ENCODE peak calls at places on chromosome 1, in ten cellular contexts. G is coronary artery; Q is MM.1S; A is mammary epithelial cell; L is CD8-positive, alpha-beta T cell; X is foreskin keratinocyte; Z is brain microvascular endothelial cell; F is GM13976; J is HFF-Myc; V is K562. D is an unnamed sample.

GRCh38 chr1:32828341-32828740 is 10.9 kb downstream of the S100PBP start:
- DNase-seq in A (no peak), Z (no peak), J (no peak), F (no peak), Q (no peak), V (no peak), G (no peak), X (no peak), L (no peak), D (no peak)

GRCh38 chr1:935751-936231 is 12.1 kb downstream of the SAMD11 start:
- DNase-seq in A (no peak), G (no peak), V (peak), L (no peak), J (no peak), Z (no peak), Q (no peak), F (no peak), X (no peak), D (no peak)

GRCh38 chr1:190474587-190475305 is 2.9 kb downstream of the BRINP3 start:
- DNase-seq in X (no peak), A (no peak), Z (no peak), G (no peak), J (no peak), L (no peak), F (no peak), Q (no peak), V (no peak), D (no peak)

GRCh38 chr1:61098906-61099437 is 16.6 kb downstream of the NFIA start:
- DNase-seq in Q (no peak), L (no peak), X (no peak), A (no peak), Z (no peak), G (no peak), V (no peak), J (no peak), F (no peak), D (no peak)

GRCh38 chr1:43005460-43006351 is 47.0 kb upstream of the SLC2A1 start:
- DNase-seq in F (no peak), G (no peak), A (no peak), V (peak), X (no peak), Q (no peak), L (no peak), Z (no peak), J (no peak), D (no peak)

GRCh38 chr1:7256526-7256925 is 471.3 kb downstream of the CAMTA1 start:
- DNase-seq in J (no peak), G (no peak), X (no peak), Z (no peak), A (no peak), F (no peak), L (no peak), Q (no peak), V (no peak), D (no peak)

GRCh38 chr1:182246783-182247182 is 144.8 kb downstream of the GLUL start:
- DNase-seq in A (peak), V (no peak), L (no peak), Z (no peak), G (no peak), X (peak), Q (no peak), J (no peak), F (no peak), D (no peak)

GRCh38 chr1:73832276-73832825 is 365.6 kb downstream of the LRRIQ3 start:
- DNase-seq in G (no peak), F (no peak), X (no peak), J (no peak), Z (no peak), L (no peak), A (no peak), Q (no peak), V (no peak), D (no peak)

GRCh38 chr1:31431351-31431750 is 18.3 kb downstream of the SERINC2 start:
- DNase-seq in Z (no peak), V (no peak), Q (no peak), J (no peak), G (no peak), A (no peak), F (no peak), L (no peak), X (no peak), D (no peak)

GRCh38 chr1:231584117-231584516 is 42.5 kb upstream of the DISC1 start:
- DNase-seq in J (no peak), Z (peak), L (no peak), X (peak), F (peak), Q (peak), A (peak), G (no peak), V (no peak), D (peak)

GRCh38 chr1:54229281-54229891 is 29.4 kb downstream of the MRPL37 start:
- DNase-seq in Z (no peak), A (peak), X (no peak), J (no peak), V (no peak), F (no peak), G (no peak), Q (no peak), L (no peak), D (no peak)

GRCh38 chr1:162951553-162952315 is 90.8 kb upstream of the CCDC190 start:
- DNase-seq in V (no peak), J (no peak), G (no peak), F (peak), L (no peak), A (peak), Q (peak), Z (no peak), X (no peak), D (no peak)

GRCh38 chr1:212288614-212289013 is 3.4 kb downstream of the PPP2R5A start:
- DNase-seq in A (peak), G (no peak), F (no peak), L (no peak), X (no peak), Z (no peak), J (no peak), Q (no peak), V (no peak), D (no peak)

GRCh38 chr1:178057863-178058576 is 35.9 kb upstream of the RASAL2 start:
- DNase-seq in A (no peak), V (no peak), X (no peak), F (no peak), Z (peak), Q (no peak), L (no peak), G (no peak), J (no peak), D (no peak)

GRCh38 chr1:169511339-169512028 is 25.7 kb upstream of the SLC19A2 start:
- DNase-seq in X (peak), J (no peak), L (no peak), A (peak), F (no peak), V (no peak), Z (peak), G (no peak), Q (no peak), D (no peak)

GRCh38 chr1:173099166-173099565 is 48.4 kb upstream of the TNFSF18 start:
- DNase-seq in L (no peak), A (no peak), Q (no peak), J (no peak), G (no peak), V (no peak), Z (no peak), X (no peak), F (no peak), D (no peak)

GRCh38 chr1:8004803-8005573 is 21.1 kb downstream of the ERRFI1 start:
- DNase-seq in X (peak), G (peak), Q (no peak), J (peak), V (peak), F (no peak), A (peak), L (no peak), Z (peak), D (no peak)

GRCh38 chr1:10734900-10735602 is 61.4 kb downstream of the CASZ1 start:
- DNase-seq in G (no peak), Q (no peak), V (peak), J (no peak), F (no peak), X (no peak), L (no peak), Z (no peak), A (no peak), D (no peak)

GRCh38 chr1:237774246-237774645 is 116.5 kb downstream of the ZP4 start:
- DNase-seq in F (no peak), Q (no peak), X (no peak), L (no peak), V (no peak), A (no peak), G (no peak), Z (no peak), J (no peak), D (no peak)

GRCh38 chr1:225762002-225762441 is 15.6 kb upstream of the SRP9 start:
- DNase-seq in G (no peak), Z (peak), L (no peak), Q (no peak), V (no peak), F (no peak), J (no peak), X (no peak), A (no peak), D (no peak)

GRCh38 chr1:174428739-174429138 is 19.0 kb upstream of the GPR52 start:
- DNase-seq in V (no peak), F (no peak), X (no peak), Z (no peak), L (no peak), Q (no peak), G (no peak), A (no peak), J (no peak), D (no peak)

GRCh38 chr1:243268284-243268653 is 12.4 kb downstream of the SDCCAG8 start:
- DNase-seq in A (peak), Z (peak), J (peak), Q (no peak), F (no peak), L (no peak), G (no peak), V (no peak), X (peak), D (no peak)

GRCh38 chr1:162674018-162674608 is 41.8 kb downstream of the DDR2 start:
- DNase-seq in G (no peak), J (no peak), X (no peak), L (no peak), Q (no peak), V (no peak), F (no peak), A (no peak), Z (no peak), D (no peak)

GRCh38 chr1:151085953-151086559 is 15.5 kb downstream of the GABPB2 start:
- DNase-seq in X (no peak), L (no peak), V (no peak), Z (no peak), Q (no peak), F (no peak), A (no peak), G (no peak), J (no peak), D (no peak)

GRCh38 chr1:2206813-2207488 is 12.4 kb upstream of the FAAP20 start:
- DNase-seq in G (peak), Z (no peak), F (no peak), Q (no peak), V (peak), A (no peak), L (no peak), J (no peak), X (no peak), D (no peak)

GRCh38 chr1:11858613-11858967 is at the start of gene NPPB:
- DNase-seq in L (no peak), A (no peak), V (no peak), G (no peak), Z (no peak), X (no peak), Q (no peak), F (no peak), J (no peak), D (no peak)

GRCh38 chr1:164823486-164824279 is 264.7 kb downstream of the PBX1 start:
- DNase-seq in J (peak), G (no peak), Q (no peak), A (no peak), Z (peak), F (no peak), X (no peak), V (no peak), L (no peak), D (no peak)

GRCh38 chr1:64476251-64476952 is 6.5 kb downstream of the CACHD1 start:
- DNase-seq in J (no peak), A (peak), X (peak), L (no peak), Z (peak), Q (no peak), V (no peak), G (no peak), F (no peak), D (no peak)

GRCh38 chr1:150065184-150065871 is 2.2 kb upstream of the VPS45 start:
- DNase-seq in A (peak), F (no peak), Q (no peak), V (no peak), L (no peak), Z (no peak), G (no peak), X (peak), J (no peak), D (no peak)

GRCh38 chr1:29754608-29755375 is 518.5 kb downstream of the PTPRU start:
- DNase-seq in V (no peak), G (peak), Z (no peak), J (no peak), L (peak), F (no peak), X (no peak), Q (no peak), A (no peak), D (no peak)

GRCh38 chr1:23619299-23620188 is 60.2 kb upstream of the ID3 start:
- DNase-seq in A (peak), G (no peak), L (peak), J (no peak), F (peak), X (peak), Q (peak), Z (no peak), V (peak), D (peak)

GRCh38 chr1:223641523-223642039 is 23.9 kb downstream of the CAPN8 start:
- DNase-seq in A (no peak), Z (no peak), G (no peak), J (no peak), X (no peak), V (no peak), Q (no peak), F (no peak), L (no peak), D (no peak)

GRCh38 chr1:118973032-118973431 is 15.1 kb downstream of the TBX15 start:
- DNase-seq in Z (no peak), Q (no peak), G (no peak), J (no peak), L (no peak), X (no peak), A (no peak), V (no peak), F (no peak), D (no peak)

GRCh38 chr1:53535846-53536245 is 76.6 kb downstream of the DMRTB1 start:
- DNase-seq in J (no peak), Q (no peak), F (no peak), G (no peak), Z (peak), V (no peak), A (no peak), X (no peak), L (no peak), D (no peak)

GRCh38 chr1:156767101-156767878 is at the start of gene PRCC:
- DNase-seq in F (peak), J (peak), A (peak), X (peak), V (peak), G (peak), L (peak), Z (peak), Q (peak), D (peak)
- TF ChIP-seq CTCF in F (no peak), J (no peak), A (no peak), X (no peak), V (no peak), G (no peak), L (no peak), Z (peak), Q (no peak), D (no peak)

DNA sequence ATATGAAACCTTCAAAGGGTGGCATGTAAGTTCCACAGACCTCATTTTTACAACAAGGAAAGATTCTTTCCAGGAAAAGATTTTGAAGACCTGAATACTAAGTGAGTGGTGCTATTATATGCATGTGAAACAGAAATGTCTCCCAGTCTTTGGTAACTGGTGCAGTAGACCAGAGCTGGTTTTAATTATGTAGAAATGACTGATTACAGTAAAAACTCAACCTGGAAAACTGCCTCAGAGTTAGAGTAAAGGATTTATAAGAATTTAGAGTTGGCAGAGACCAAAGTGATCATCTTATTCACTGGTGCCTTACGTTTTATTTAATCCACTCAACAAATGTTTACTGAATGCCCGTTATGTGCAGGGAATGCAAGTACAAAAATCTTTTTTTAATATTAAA is 30.2 kb upstream of the LRRC8D start:
- DNase-seq in X (no peak), J (no peak), Z (no peak), F (no peak), L (no peak), V (no peak), Q (no peak), G (no peak), A (no peak), D (no peak)
- TF ChIP-seq CTCF in X (no peak), J (no peak), Z (no peak), F (no peak), L (no peak), V (no peak), Q (no peak), G (no peak), A (no peak), D (no peak)

GRCh38 chr1:21952806-21953514 is 15.8 kb upstream of the HSPG2 start:
- DNase-seq in Z (no peak), Q (no peak), V (no peak), J (no peak), G (no peak), A (no peak), L (no peak), F (no peak), X (no peak), D (no peak)
- TF ChIP-seq CTCF in Z (peak), Q (no peak), V (no peak), J (no peak), G (no peak), A (no peak), L (no peak), F (no peak), X (peak), D (no peak)

GRCh38 chr1:108557311-108557710 is 2.6 kb upstream of the EEIG2 start:
- DNase-seq in A (no peak), L (no peak), J (no peak), V (no peak), Q (no peak), G (no peak), X (no peak), Z (no peak), F (no peak), D (no peak)

GRCh38 chr1:108561145-108561458 is 1.2 kb downstream of the EEIG2 start:
- DNase-seq in Q (no peak), Z (no peak), F (no peak), X (no peak), V (peak), A (no peak), G (no peak), L (no peak), J (no peak), D (peak)

GRCh38 chr1:108560143-108560429 is 186 bp downstream of the EEIG2 start:
- DNase-seq in V (no peak), Z (no peak), F (no peak), Q (no peak), G (no peak), X (no peak), L (no peak), A (no peak), J (no peak), D (no peak)

GRCh38 chr1:108560430-108561144 is 687 bp downstream of the EEIG2 start:
- DNase-seq in F (peak), J (no peak), X (no peak), G (peak), Z (peak), V (no peak), Q (peak), L (peak), A (peak), D (no peak)

GRCh38 chr1:108559215-108560142 is at the start of gene EEIG2:
- DNase-seq in Q (peak), A (peak), G (peak), J (peak), L (peak), V (peak), X (no peak), F (peak), Z (peak), D (peak)
- TF ChIP-seq CTCF in Q (peak), A (peak), G (peak), J (peak), L (peak), V (peak), X (peak), F (peak), Z (peak), D (peak)

DNA sequence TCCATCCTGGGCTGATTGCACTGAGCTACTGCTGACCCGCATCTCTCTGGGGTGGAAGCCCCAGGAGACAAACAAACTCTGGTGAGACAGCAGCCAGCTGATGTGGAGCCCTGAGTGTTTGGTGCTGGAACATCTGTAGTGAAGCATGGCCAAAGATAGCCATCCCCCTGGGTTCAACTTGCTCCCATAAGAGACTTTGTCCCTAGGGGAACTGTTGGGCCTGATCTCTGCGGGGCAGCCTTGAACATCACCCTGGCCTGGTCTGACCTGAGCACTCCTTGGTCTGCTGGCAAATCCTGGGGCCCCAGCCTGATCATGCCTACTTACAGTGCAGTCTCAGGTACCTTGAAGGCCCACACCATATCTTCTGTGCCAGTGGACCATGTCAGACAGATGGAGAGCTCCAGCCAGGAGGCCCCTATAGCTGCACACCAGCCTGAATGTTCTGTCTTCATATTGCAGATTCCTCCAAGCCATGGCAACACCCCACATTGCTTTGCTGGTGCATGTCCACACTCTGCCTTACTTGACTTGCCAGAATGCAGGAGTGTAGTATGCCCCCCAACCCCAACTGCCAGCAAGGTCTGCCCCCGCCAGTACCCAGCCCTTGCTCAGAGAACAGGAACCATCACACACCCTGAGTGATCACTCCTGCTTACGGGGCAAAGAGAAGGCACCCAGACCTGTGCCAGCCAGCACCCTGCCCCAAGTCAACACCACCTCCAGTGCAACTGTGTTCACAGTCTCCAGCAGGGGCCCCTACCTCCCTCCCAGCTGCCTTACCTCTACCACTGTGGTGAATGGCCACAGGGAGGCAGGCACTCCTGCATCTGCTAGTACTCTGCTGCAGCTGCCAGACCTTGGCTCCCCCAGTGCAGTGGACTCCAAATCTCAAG is 690.5 kb upstream of the NR5A2 start:
- DNase-seq in L (no peak), V (no peak), J (no peak), X (no peak), G (no peak), A (no peak), Q (no peak), F (no peak), Z (no peak), D (no peak)
- TF ChIP-seq CTCF in L (no peak), V (no peak), J (no peak), X (peak), G (no peak), A (no peak), Q (no peak), F (peak), Z (no peak), D (no peak)

GRCh38 chr1:63143482-63143881 is 178.9 kb upstream of the FOXD3 start:
- DNase-seq in F (no peak), J (no peak), V (no peak), Q (no peak), A (no peak), L (no peak), Z (no peak), X (no peak), G (no peak), D (no peak)

GRCh38 chr1:63152572-63152971 is 169.8 kb upstream of the FOXD3 start:
- DNase-seq in Q (no peak), L (no peak), A (no peak), G (no peak), V (no peak), X (no peak), F (no peak), J (no peak), Z (no peak), D (no peak)

GRCh38 chr1:63147783-63148182 is 174.6 kb upstream of the FOXD3 start:
- DNase-seq in V (no peak), X (no peak), J (no peak), F (no peak), A (no peak), Z (no peak), Q (no peak), L (no peak), G (no peak), D (no peak)

GRCh38 chr1:63148825-63149645 is 173.3 kb upstream of the FOXD3 start:
- DNase-seq in A (peak), L (no peak), V (peak), Z (peak), Q (peak), G (no peak), X (no peak), J (peak), F (peak), D (peak)
- TF ChIP-seq CTCF in A (peak), L (no peak), V (peak), Z (peak), Q (peak), G (no peak), X (peak), J (peak), F (peak), D (peak)

D was measured in GM13977.